ENCODE peak calls at places on chromosomes 1 and 21, in five cellular contexts. O is nucleus accumbens, W is ureter, V is mucosa of descending colon, A is HCEC 1CT. S is an unnamed sample.
A peak's percentile ranks its signal among the peaks of the same experiment; 100 is the strongest.

GRCh38 chr1:115251340-115251748 is 86.7 kb downstream of the NGF start:
- DNase-seq in O (no peak), W (no peak), V (no peak), A (peak; percentile 82), S (no peak)

GRCh38 chr1:152328801-152329391 is 3.9 kb upstream of the FLG start:
- DNase-seq in O (no peak), W (no peak), V (no peak), A (no peak), S (no peak)

GRCh38 chr1:52306227-52307006 is 59.6 kb downstream of the CC2D1B start:
- DNase-seq in O (no peak), W (no peak), V (no peak), A (no peak), S (no peak)

GRCh38 chr1:2443285-2444137 is 31.1 kb upstream of the PEX10 start:
- DNase-seq in O (peak; percentile 57), W (no peak), V (no peak), A (no peak), S (no peak)

GRCh38 chr1:236753554-236753953 is 41.5 kb upstream of the MTR start:
- DNase-seq in O (no peak), W (no peak), V (no peak), A (peak; percentile 32), S (no peak)

GRCh38 chr1:230232352-230232751 is 165.3 kb downstream of the GALNT2 start:
- DNase-seq in O (no peak), W (no peak), V (no peak), A (no peak), S (no peak)

GRCh38 chr21:25298512-25299491 is 308.5 kb downstream of the MRPL39 start:
- DNase-seq in O (no peak), W (no peak), V (no peak), A (no peak), S (no peak)

GRCh38 chr21:43193651-43194302 is 25.0 kb downstream of the CRYAA start:
- DNase-seq in O (no peak), W (peak; percentile 48), V (peak; percentile 45), A (peak; percentile 72), S (no peak)

GRCh38 chr1:31628931-31629582 is 11.6 kb downstream of the HCRTR1 start:
- DNase-seq in O (no peak), W (no peak), V (no peak), A (no peak), S (no peak)

GRCh38 chr1:165828581-165829329 is 1.3 kb downstream of the UCK2 start:
- DNase-seq in O (peak; percentile 33), W (peak; percentile 44), V (peak; percentile 71), A (peak; percentile 87), S (peak; percentile 83)

GRCh38 chr1:244231572-244232315 is 180.7 kb downstream of the ZBTB18 start:
- DNase-seq in O (peak; percentile 9), W (no peak), V (no peak), A (no peak), S (no peak)

GRCh38 chr21:31370893-31371652 is 27.0 kb upstream of the TIAM1 start:
- DNase-seq in O (no peak), W (no peak), V (no peak), A (no peak), S (peak; percentile 61)

GRCh38 chr1:70874063-70874462 is 173.6 kb downstream of the PTGER3 start:
- DNase-seq in O (no peak), W (no peak), V (no peak), A (no peak), S (no peak)

GRCh38 chr1:29758764-29759499 is 522.6 kb downstream of the PTPRU start:
- DNase-seq in O (no peak), W (no peak), V (no peak), A (no peak), S (no peak)

GRCh38 chr1:99464738-99465137 is 181.2 kb upstream of the PALMD start:
- DNase-seq in O (no peak), W (no peak), V (no peak), A (no peak), S (no peak)

GRCh38 chr1:216750031-216750627 is 26.9 kb upstream of the ESRRG start:
- DNase-seq in O (peak; percentile 37), W (no peak), V (no peak), A (peak; percentile 62), S (peak; percentile 46)

GRCh38 chr1:230248876-230249275 is 177.3 kb downstream of the PGBD5 start:
- DNase-seq in O (no peak), W (no peak), V (no peak), A (no peak), S (no peak)

GRCh38 chr1:207565546-207566468 is 69.8 kb downstream of the CR1 start:
- DNase-seq in O (peak; percentile 32), W (no peak), V (no peak), A (peak; percentile 13), S (no peak)

GRCh38 chr1:70503358-70503757 is 92.3 kb downstream of the CTH start:
- DNase-seq in O (no peak), W (no peak), V (no peak), A (peak; percentile 67), S (no peak)

GRCh38 chr1:116556289-116557006 is 14.4 kb downstream of the CD58 start:
- DNase-seq in O (no peak), W (peak; percentile 70), V (peak; percentile 84), A (peak; percentile 80), S (no peak)

S was measured in COLO829.